ENCODE peak calls at places on chromosomes 4 and X, in eight cellular contexts. X is GM23338, L is HCT116, N is GM12878, P is Panc1, B is K562, S is SK-N-SH, V is HepG2. H is an unnamed sample.

GRCh38 chrX:2548731-2549423 is 48.1 kb upstream of the DHRSX start:
- DNase-seq in X (peak), B (no peak), S (no peak), P (no peak), L (no peak), V (no peak), N (no peak), H (no peak)

GRCh38 chrX:24619647-24620046 is 27.5 kb downstream of the PCYT1B start:
- DNase-seq in N (no peak), P (no peak), L (no peak), S (peak), V (peak), B (no peak), X (no peak), H (no peak)

GRCh38 chr4:89757154-89757723 is 79.7 kb downstream of the SNCA start:
- DNase-seq in L (no peak), N (no peak), B (no peak), V (no peak), P (no peak), S (peak), X (no peak), H (no peak)

GRCh38 chr4:6386091-6386490 is 86.3 kb downstream of the PPP2R2C start:
- DNase-seq in X (no peak), L (no peak), S (no peak), B (no peak), V (no peak), N (no peak), P (no peak), H (no peak)

GRCh38 chrX:24314019-24314635 is at the start of gene SUPT20HL2:
- DNase-seq in P (no peak), S (no peak), L (no peak), B (no peak), N (no peak), V (no peak), X (no peak), H (no peak)

GRCh38 chr4:38131371-38132139 is 171.4 kb downstream of the PTTG2 start:
- DNase-seq in B (no peak), S (no peak), V (no peak), P (no peak), L (no peak), N (peak), X (peak), H (no peak)

GRCh38 chrX:44922980-44923379 is 50.0 kb downstream of the KDM6A start:
- DNase-seq in V (no peak), L (no peak), X (no peak), N (no peak), S (no peak), P (no peak), B (no peak), H (no peak)

GRCh38 chrX:132058050-132058449 is 34.9 kb downstream of the STK26 start:
- DNase-seq in X (no peak), N (no peak), L (no peak), B (no peak), V (no peak), P (no peak), S (no peak), H (no peak)

GRCh38 chr4:112938461-112939058 is 110.9 kb upstream of the ANK2 start:
- DNase-seq in P (peak), B (peak), N (no peak), S (peak), L (peak), V (peak), X (peak), H (no peak)

GRCh38 chrX:39895228-39896110 is 202.3 kb downstream of the BCOR start:
- DNase-seq in X (no peak), B (no peak), N (no peak), S (no peak), L (no peak), P (no peak), V (no peak), H (no peak)

GRCh38 chrX:43860646-43861370 is 21.4 kb downstream of the MAOB start:
- DNase-seq in N (no peak), B (no peak), V (peak), P (no peak), X (no peak), S (peak), L (peak), H (no peak)

GRCh38 chr4:145935253-145936141 is 3.1 kb downstream of the ZNF827 start:
- DNase-seq in S (peak), B (no peak), X (peak), N (peak), L (no peak), P (no peak), V (peak), H (no peak)

GRCh38 chr4:145988628-145989027 is 50.0 kb upstream of the ZNF827 start:
- DNase-seq in P (no peak), X (no peak), L (no peak), N (no peak), S (no peak), B (no peak), V (no peak), H (no peak)

GRCh38 chr4:177761692-177762091 is 319.5 kb upstream of the AGA start:
- DNase-seq in B (no peak), S (no peak), L (no peak), X (no peak), V (no peak), P (no peak), N (no peak), H (no peak)

GRCh38 chrX:13898084-13898483 is 81.2 kb upstream of the GPM6B start:
- DNase-seq in L (no peak), S (peak), P (no peak), B (peak), V (no peak), N (peak), X (peak), H (peak)

GRCh38 chrX:130030826-130031225 is 48.4 kb downstream of the BCORL1 start:
- DNase-seq in N (no peak), S (no peak), B (no peak), V (no peak), L (no peak), P (no peak), X (peak), H (no peak)

GRCh38 chr4:88573995-88574394 is 18.3 kb upstream of the HERC3 start:
- DNase-seq in X (peak), S (no peak), B (no peak), P (no peak), V (peak), L (peak), N (no peak), H (no peak)

GRCh38 chr4:174794706-174795105 is 34.3 kb downstream of the GLRA3 start:
- DNase-seq in X (no peak), N (no peak), L (no peak), S (no peak), V (no peak), P (no peak), B (no peak), H (no peak)

GRCh38 chr4:138035781-138036258 is 206.3 kb downstream of the SLC7A11 start:
- DNase-seq in S (peak), N (peak), L (peak), V (peak), B (peak), P (no peak), X (peak), H (peak)

GRCh38 chr4:8297691-8298485 is 28.3 kb downstream of the HTRA3 start:
- DNase-seq in L (no peak), N (no peak), V (no peak), X (no peak), B (no peak), P (no peak), S (no peak), H (no peak)

GRCh38 chr4:82469776-82470345 is 39.5 kb downstream of the ENOPH1 start:
- DNase-seq in N (no peak), S (no peak), L (no peak), P (no peak), B (no peak), X (no peak), V (peak), H (no peak)

GRCh38 chr4:37601527-37601926 is 84.6 kb downstream of the RELL1 start:
- DNase-seq in S (no peak), B (no peak), L (no peak), V (peak), X (no peak), N (no peak), P (no peak), H (peak)

GRCh38 chr4:8594097-8595038 is 1.8 kb downstream of the CPZ start:
- DNase-seq in L (peak), B (peak), N (peak), X (peak), P (peak), S (peak), V (peak), H (peak)

GRCh38 chrX:152845618-152846240 is 14.9 kb downstream of the NSDHL start:
- DNase-seq in X (no peak), B (no peak), P (no peak), N (no peak), L (no peak), S (no peak), V (no peak), H (no peak)

GRCh38 chr4:16450724-16451123 is 224.5 kb upstream of the TAPT1 start:
- DNase-seq in X (peak), S (peak), V (no peak), B (no peak), N (no peak), L (no peak), P (no peak), H (no peak)

GRCh38 chrX:85993539-85994197 is 53.7 kb downstream of the CHM start:
- DNase-seq in L (no peak), S (no peak), X (no peak), N (no peak), B (no peak), V (no peak), P (no peak), H (no peak)

GRCh38 chr4:17138847-17139246 is 240.4 kb upstream of the LDB2 start:
- DNase-seq in V (no peak), L (no peak), N (no peak), P (no peak), B (no peak), X (no peak), S (no peak), H (no peak)

GRCh38 chrX:77628294-77629025 is 157.6 kb downstream of the ATRX start:
- DNase-seq in L (no peak), V (no peak), S (no peak), N (no peak), B (no peak), P (no peak), X (no peak), H (no peak)

GRCh38 chr4:121277194-121278105 is 103.4 kb downstream of the QRFPR start:
- DNase-seq in X (peak), S (peak), V (peak), B (peak), N (no peak), P (peak), L (peak), H (no peak)
- TF ChIP-seq REST in X (no peak), S (no peak), V (no peak), B (no peak), N (no peak), P (no peak), L (no peak), H (no peak)

GRCh38 chr4:73409012-73409862 is 5.2 kb downstream of the ALB start:
- DNase-seq in X (no peak), L (no peak), N (no peak), S (no peak), B (no peak), P (no peak), V (no peak), H (no peak)

GRCh38 chr4:73411731-73412414 is 7.8 kb downstream of the ALB start:
- DNase-seq in S (no peak), V (no peak), N (no peak), X (no peak), B (no peak), P (no peak), L (no peak), H (no peak)

GRCh38 chr4:73413294-73413755 is 9.2 kb downstream of the ALB start:
- DNase-seq in P (no peak), S (no peak), B (no peak), L (no peak), X (no peak), N (no peak), V (no peak), H (no peak)

GRCh38 chr4:73409978-73410588 is 6.0 kb downstream of the ALB start:
- DNase-seq in B (no peak), V (no peak), N (no peak), S (no peak), L (no peak), P (no peak), X (no peak), H (no peak)

GRCh38 chr4:73410916-73411730 is 7.0 kb downstream of the ALB start:
- DNase-seq in V (no peak), L (no peak), N (no peak), X (no peak), B (no peak), P (no peak), S (no peak), H (no peak)
- TF ChIP-seq POLR2AphosphoS5 in V (peak), L (no peak), N (no peak), X (no peak), B (no peak), P (no peak), S (no peak), H (no peak)

DNA sequence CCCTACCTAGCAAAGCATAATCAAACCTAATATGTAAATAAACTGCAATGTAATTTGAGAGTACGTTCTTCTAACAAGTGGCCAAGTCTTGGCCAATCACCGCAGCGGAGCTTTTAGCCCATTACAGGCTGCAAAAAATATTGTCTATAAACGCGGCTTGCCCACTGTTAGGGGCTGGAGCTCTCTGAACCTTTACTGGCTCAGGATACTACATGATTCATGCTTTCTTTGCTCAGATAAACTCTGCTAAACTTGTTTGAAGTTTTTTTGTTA is 990 bp upstream of the HADH start:
- DNase-seq in X (peak), N (no peak), B (no peak), L (no peak), S (no peak), P (no peak), V (no peak), H (no peak)
- H3K4me3 ChIP-seq in X (peak), N (no peak), B (no peak), L (no peak), S (no peak), P (no peak), V (peak), H (no peak)

GRCh38 chr4:185600801-185601200 is 65.5 kb upstream of the PDLIM3 start:
- DNase-seq in B (no peak), N (no peak), S (no peak), P (no peak), V (no peak), L (no peak), X (no peak), H (no peak)
- TF ChIP-seq REST in B (no peak), N (no peak), S (no peak), P (no peak), V (no peak), L (no peak), X (no peak), H (no peak)

DNA sequence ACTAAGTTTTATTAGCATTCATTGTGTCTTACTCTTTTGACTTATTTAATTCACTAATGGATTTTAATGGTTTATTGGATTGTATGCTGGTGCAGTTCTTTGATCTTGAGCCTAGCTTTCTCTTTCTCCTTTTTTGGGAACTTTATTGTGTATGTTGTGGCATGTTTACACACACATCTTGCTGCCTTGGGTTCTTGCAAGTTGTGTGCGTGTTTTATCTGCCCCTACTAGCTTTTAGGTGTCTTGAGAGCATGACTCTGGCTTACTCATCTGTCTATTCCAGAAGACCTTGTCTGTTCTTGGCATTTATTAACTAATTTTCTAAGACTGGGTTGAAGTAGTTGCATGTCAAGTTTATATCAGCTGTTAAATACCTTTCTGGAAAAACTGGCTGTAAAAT is 2.7 kb downstream of the TMEM165 start:
- DNase-seq in L (no peak), X (no peak), S (no peak), V (no peak), B (no peak), N (no peak), P (no peak), H (no peak)
- TF ChIP-seq POLR2AphosphoS5 in L (no peak), X (no peak), S (no peak), V (no peak), B (no peak), N (no peak), P (no peak), H (no peak)

GRCh38 chrX:102950908-102951866 is 14.1 kb downstream of the RAB40AL start:
- DNase-seq in N (no peak), S (peak), X (peak), P (peak), B (peak), V (peak), L (peak), H (peak)
- H3K4me3 ChIP-seq in N (no peak), S (peak), X (peak), P (peak), B (no peak), V (no peak), L (no peak), H (peak)

H was measured in HL-60.